ENCODE peak calls at places on chromosome 1, in eight cellular contexts. N, U, F, O, B, E, V and C are unnamed samples.

GRCh38 chr1:52402860-52403240 is 1.4 kb downstream of the ORC1 start:
- DNase-seq in N (peak; percentile 38), U (no peak), F (no peak), O (no peak), B (no peak), E (no peak), V (peak; percentile 47), C (no peak)

GRCh38 chr1:181134543-181135461 is 46.3 kb downstream of the IER5 start:
- DNase-seq in N (no peak), U (peak; percentile 49), F (no peak), O (peak; percentile 84), B (peak; percentile 78), E (peak; percentile 73), V (no peak), C (no peak)

GRCh38 chr1:202213361-202214088 is 19.9 kb downstream of the LGR6 start:
- DNase-seq in N (no peak), U (no peak), F (no peak), O (no peak), B (no peak), E (no peak), V (no peak), C (no peak)

GRCh38 chr1:208652300-208653160 is 408.3 kb upstream of the PLXNA2 start:
- DNase-seq in N (peak; percentile 81), U (peak; percentile 80), F (peak; percentile 10), O (no peak), B (peak; percentile 60), E (peak; percentile 76), V (peak; percentile 12), C (peak; percentile 10)

GRCh38 chr1:45767035-45767434 is 16.6 kb upstream of the IPP start:
- DNase-seq in N (no peak), U (peak; percentile 24), F (peak; percentile 6), O (no peak), B (no peak), E (peak; percentile 26), V (no peak), C (no peak)

GRCh38 chr1:206898089-206898908 is 1.1 kb downstream of the IL24 start:
- DNase-seq in N (no peak), U (peak; percentile 28), F (no peak), O (no peak), B (no peak), E (peak; percentile 68), V (no peak), C (peak; percentile 11)

GRCh38 chr1:26097696-26098095 is 13.9 kb upstream of the PDIK1L start:
- DNase-seq in N (no peak), U (peak; percentile 81), F (no peak), O (no peak), B (no peak), E (peak; percentile 36), V (no peak), C (no peak)

GRCh38 chr1:22665752-22666151 is 12.7 kb downstream of the C1QB start:
- DNase-seq in N (peak; percentile 57), U (peak; percentile 20), F (no peak), O (no peak), B (peak; percentile 23), E (peak; percentile 35), V (no peak), C (no peak)

GRCh38 chr1:226960944-226961765 is 21.1 kb downstream of the COQ8A start:
- DNase-seq in N (no peak), U (no peak), F (no peak), O (no peak), B (no peak), E (no peak), V (no peak), C (no peak)

GRCh38 chr1:24256687-24257086 is 62.5 kb upstream of the GRHL3 start:
- DNase-seq in N (no peak), U (no peak), F (no peak), O (no peak), B (no peak), E (no peak), V (no peak), C (no peak)

GRCh38 chr1:165933446-165934170 is 106.2 kb downstream of the UCK2 start:
- DNase-seq in N (no peak), U (no peak), F (no peak), O (no peak), B (no peak), E (no peak), V (no peak), C (no peak)

GRCh38 chr1:12434174-12434573 is 183.8 kb downstream of the DHRS3 start:
- DNase-seq in N (no peak), U (peak; percentile 87), F (no peak), O (no peak), B (peak; percentile 43), E (peak; percentile 75), V (no peak), C (peak; percentile 73)

GRCh38 chr1:200438911-200439310 is 29.1 kb upstream of the ZNF281 start:
- DNase-seq in N (no peak), U (no peak), F (no peak), O (no peak), B (no peak), E (peak; percentile 64), V (no peak), C (no peak)

GRCh38 chr1:154344977-154345837 is 19.9 kb downstream of the ATP8B2 start:
- DNase-seq in N (peak; percentile 66), U (peak; percentile 18), F (no peak), O (no peak), B (peak; percentile 47), E (peak; percentile 73), V (no peak), C (no peak)

GRCh38 chr1:192565946-192566345 is 9.6 kb upstream of the RGS1 start:
- DNase-seq in N (no peak), U (no peak), F (no peak), O (no peak), B (no peak), E (no peak), V (no peak), C (no peak)

GRCh38 chr1:214943054-214943453 is 139.5 kb upstream of the KCNK2 start:
- DNase-seq in N (no peak), U (no peak), F (no peak), O (no peak), B (no peak), E (no peak), V (no peak), C (no peak)

GRCh38 chr1:11176081-11176706 is 13.0 kb upstream of the ANGPTL7 start:
- DNase-seq in N (no peak), U (peak; percentile 34), F (no peak), O (no peak), B (peak; percentile 83), E (no peak), V (no peak), C (no peak)

GRCh38 chr1:176567190-176567794 is 104.3 kb downstream of the PAPPA2 start:
- DNase-seq in N (no peak), U (no peak), F (no peak), O (no peak), B (no peak), E (peak; percentile 43), V (peak; percentile 68), C (peak; percentile 27)

GRCh38 chr1:197915797-197916686 is 1.1 kb upstream of the LHX9 start:
- DNase-seq in N (peak; percentile 76), U (peak; percentile 45), F (no peak), O (peak; percentile 81), B (peak; percentile 48), E (peak; percentile 62), V (no peak), C (no peak)

GRCh38 chr1:232553050-232553754 is 76.7 kb downstream of the SIPA1L2 start:
- DNase-seq in N (peak; percentile 66), U (peak; percentile 31), F (no peak), O (no peak), B (peak; percentile 33), E (no peak), V (no peak), C (no peak)

GRCh38 chr1:232556336-232556735 is 73.6 kb downstream of the SIPA1L2 start:
- DNase-seq in N (no peak), U (no peak), F (no peak), O (no peak), B (no peak), E (no peak), V (no peak), C (no peak)

GRCh38 chr1:232553809-232554208 is 76.1 kb downstream of the SIPA1L2 start:
- DNase-seq in N (no peak), U (peak; percentile 53), F (no peak), O (no peak), B (no peak), E (peak; percentile 49), V (no peak), C (no peak)

GRCh38 chr1:232555581-232556189 is 74.2 kb downstream of the SIPA1L2 start:
- DNase-seq in N (peak; percentile 45), U (no peak), F (no peak), O (no peak), B (no peak), E (no peak), V (no peak), C (no peak)

GRCh38 chr1:232554431-232554830 is 75.5 kb downstream of the SIPA1L2 start:
- DNase-seq in N (no peak), U (no peak), F (no peak), O (no peak), B (no peak), E (no peak), V (no peak), C (no peak)
- H3K4me3 ChIP-seq in N (no peak overlapping the region), U (no peak overlapping the region), F (no peak overlapping the region), O (no peak overlapping the region), B (no peak overlapping the region), E (no peak overlapping the region), V (no peak overlapping the region), C (no peak overlapping the region)

GRCh38 chr1:17507916-17508315 is 31.6 kb upstream of the ARHGEF10L start:
- DNase-seq in N (no peak), U (no peak), F (no peak), O (no peak), B (no peak), E (no peak), V (no peak), C (no peak)
- TF ChIP-seq CTCF in N (no peak), U (peak; percentile 53), F (no peak), O (no peak), B (no peak), E (peak; percentile 30), V (peak; percentile 31), C (peak; percentile 36)

DNA sequence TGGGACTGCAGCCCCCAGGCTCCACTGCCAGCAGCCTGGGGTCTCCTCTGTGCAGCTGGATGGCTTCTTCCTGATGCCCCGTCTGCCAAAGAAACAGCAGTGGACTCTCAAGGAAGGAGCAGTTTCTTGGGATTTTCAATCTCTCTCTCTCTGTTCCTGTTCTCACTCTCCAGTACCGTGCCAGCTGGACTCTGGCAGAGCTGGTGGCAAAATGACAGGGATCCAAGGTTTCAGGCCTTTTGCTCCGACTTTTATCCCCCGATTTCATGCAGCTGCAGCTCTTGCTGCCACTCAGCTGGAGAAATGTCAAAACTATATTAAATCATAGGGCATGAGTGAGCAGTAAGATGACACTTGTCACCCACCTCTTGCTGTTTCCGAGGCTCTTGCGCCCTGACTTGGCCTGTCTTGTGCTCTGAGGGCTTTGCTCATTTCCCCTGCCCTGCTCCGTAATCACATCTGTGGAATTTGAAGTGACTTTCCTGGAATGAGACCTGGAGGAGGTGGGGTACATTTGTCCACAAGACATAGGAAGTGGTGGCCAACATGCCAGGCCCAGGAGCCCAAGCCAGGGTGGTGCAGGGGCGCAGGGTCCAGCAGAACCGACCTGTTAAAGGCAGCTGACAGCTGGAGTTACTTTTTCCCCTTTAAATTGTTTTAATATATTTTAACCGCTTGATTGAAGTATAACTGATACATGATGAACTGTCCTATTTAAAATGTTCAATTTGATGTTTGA is 576.2 kb downstream of the PTPRU start:
- DNase-seq in N (no peak), U (no peak), F (no peak), O (no peak), B (no peak), E (no peak), V (no peak), C (no peak)
- H3K4me3 ChIP-seq in N (no peak overlapping the region), U (no peak overlapping the region), F (no peak overlapping the region), O (no peak overlapping the region), B (no peak overlapping the region), E (no peak overlapping the region), V (no peak overlapping the region), C (no peak overlapping the region)

GRCh38 chr1:65235867-65236805 is 73.2 kb upstream of the DNAJC6 start:
- DNase-seq in N (peak; percentile 27), U (no peak), F (no peak), O (no peak), B (no peak), E (peak; percentile 75), V (no peak), C (no peak)
- TF ChIP-seq CTCF in N (peak; percentile 47), U (peak; percentile 56), F (peak; percentile 21), O (peak; percentile 36), B (peak; percentile 62), E (peak; percentile 45), V (peak; percentile 66), C (peak; percentile 55)